ENCODE peak calls at places on chromosomes 3 and 15, in six cellular contexts. K is fibroblast of lung, F is HepG2, L is IMR-90, C is transverse colon, M is T-helper 17 cell. Z is an unnamed sample.

GRCh38 chr15:85030301-85031049 is 48.8 kb downstream of the PDE8A start:
- DNase-seq in M (no peak), C (no peak), L (peak; percentile 38), F (no peak), K (peak; percentile 79), Z (no peak)

GRCh38 chr3:155560594-155560993 is 184.3 kb downstream of the PLCH1 start:
- DNase-seq in M (no peak), C (no peak), F (no peak), L (no peak), K (peak; percentile 63), Z (no peak)

GRCh38 chr3:48504051-48504946 is at the start of gene SHISA5:
- DNase-seq in C (peak; percentile 78), L (peak; percentile 58), K (peak; percentile 79), M (peak; percentile 37), F (no peak), Z (peak; percentile 65)

GRCh38 chr15:43285609-43286037 is 18.9 kb upstream of the TGM5 start:
- DNase-seq in L (peak; percentile 67), C (peak; percentile 39), K (peak; percentile 42), M (no peak), F (peak; percentile 71), Z (peak; percentile 91)

GRCh38 chr15:49421991-49422390 is 1.1 kb upstream of the FGF7 start:
- DNase-seq in C (peak; percentile 24), K (peak; percentile 65), L (peak; percentile 81), F (peak; percentile 53), M (no peak), Z (peak; percentile 64)

GRCh38 chr3:187223799-187224198 is 26.5 kb downstream of the RTP1 start:
- DNase-seq in M (no peak), F (no peak), K (peak; percentile 41), L (peak; percentile 45), C (no peak), Z (no peak)

GRCh38 chr15:92069308-92070244 is 216.1 kb downstream of the SLCO3A1 start:
- DNase-seq in F (no peak), L (peak; percentile 80), C (peak; percentile 32), M (peak; percentile 16), K (peak; percentile 87), Z (no peak)

GRCh38 chr3:101300073-101300472 is 20.3 kb downstream of the IMPG2 start:
- DNase-seq in K (no peak), M (no peak), L (no peak), C (no peak), F (no peak), Z (no peak)

GRCh38 chr3:60696559-60697125 is 554.6 kb downstream of the FHIT start:
- DNase-seq in C (no peak), K (no peak), M (no peak), F (no peak), L (no peak), Z (no peak)

GRCh38 chr15:57506422-57506821 is 85.3 kb upstream of the MYZAP start:
- DNase-seq in F (no peak), C (no peak), M (no peak), K (no peak), L (no peak), Z (no peak)

GRCh38 chr3:97948351-97949109 is 23.7 kb downstream of the RIOX2 start:
- DNase-seq in K (no peak), L (no peak), M (no peak), C (no peak), F (no peak), Z (no peak)

GRCh38 chr15:45116482-45117326 is 2.6 kb downstream of the DUOXA2 start:
- DNase-seq in L (no peak), K (no peak), M (no peak), F (no peak), C (no peak), Z (no peak)

GRCh38 chr3:163491714-163492113 is 1586.6 kb downstream of the SI start:
- DNase-seq in L (no peak), K (no peak), F (no peak), C (no peak), M (no peak), Z (no peak)

GRCh38 chr15:69762373-69763148 is 309.9 kb downstream of the RPLP1 start:
- DNase-seq in C (no peak), M (no peak), L (no peak), F (peak; percentile 8), K (no peak), Z (no peak)

GRCh38 chr15:85642693-85643058 is 152.0 kb downstream of the KLHL25 start:
- DNase-seq in F (no peak), L (peak; percentile 55), C (peak; percentile 36), M (no peak), K (peak; percentile 84), Z (peak; percentile 65)

GRCh38 chr3:73470851-73471250 is 153.9 kb downstream of the PDZRN3 start:
- DNase-seq in M (no peak), F (no peak), K (no peak), L (no peak), C (no peak), Z (no peak)

GRCh38 chr3:143307613-143308183 is 188.1 kb downstream of the CHST2 start:
- DNase-seq in F (no peak), L (peak; percentile 76), K (peak; percentile 79), M (no peak), C (no peak), Z (no peak)

GRCh38 chr15:70426065-70426821 is 328.5 kb upstream of the TLE3 start:
- DNase-seq in L (peak; percentile 40), C (no peak), F (no peak), M (no peak), K (peak; percentile 23), Z (no peak)

GRCh38 chr3:188187055-188187454 is 33.1 kb downstream of the LPP start:
- DNase-seq in L (no peak), F (no peak), C (no peak), M (no peak), K (no peak), Z (no peak)

GRCh38 chr3:50238549-50239026 is 2.6 kb downstream of the GNAI2 start:
- DNase-seq in M (no peak), L (no peak), K (peak; percentile 34), F (peak; percentile 45), C (peak; percentile 93), Z (peak; percentile 74)

GRCh38 chr3:51642462-51642861 is 28.6 kb upstream of the TEX264 start:
- DNase-seq in K (no peak), C (no peak), L (peak; percentile 3), F (no peak), M (no peak), Z (no peak)

GRCh38 chr3:15051531-15051930 is 13.6 kb downstream of the MRPS25 start:
- DNase-seq in K (peak; percentile 6), F (peak; percentile 62), M (no peak), L (peak; percentile 20), C (peak; percentile 37), Z (no peak)

GRCh38 chr3:181103605-181104004 is 114.1 kb upstream of the DNAJC19 start:
- DNase-seq in F (peak; percentile 13), C (no peak), M (no peak), L (no peak), K (no peak), Z (no peak)

GRCh38 chr3:56986347-56986746 is 74.1 kb upstream of the SPATA12 start:
- DNase-seq in C (no peak), K (no peak), L (no peak), M (no peak), F (no peak), Z (no peak)

GRCh38 chr15:90560229-90560771 is 30.6 kb downstream of the CRTC3 start:
- DNase-seq in F (no peak), L (peak; percentile 96), M (no peak), C (peak; percentile 38), K (peak; percentile 96), Z (peak; percentile 32)

GRCh38 chr15:45129651-45130129 is at the start of the genes DUOX1 and DUOXA1:
- DNase-seq in K (no peak), L (no peak), M (no peak), C (peak; percentile 63), F (no peak), Z (no peak)

DNA sequence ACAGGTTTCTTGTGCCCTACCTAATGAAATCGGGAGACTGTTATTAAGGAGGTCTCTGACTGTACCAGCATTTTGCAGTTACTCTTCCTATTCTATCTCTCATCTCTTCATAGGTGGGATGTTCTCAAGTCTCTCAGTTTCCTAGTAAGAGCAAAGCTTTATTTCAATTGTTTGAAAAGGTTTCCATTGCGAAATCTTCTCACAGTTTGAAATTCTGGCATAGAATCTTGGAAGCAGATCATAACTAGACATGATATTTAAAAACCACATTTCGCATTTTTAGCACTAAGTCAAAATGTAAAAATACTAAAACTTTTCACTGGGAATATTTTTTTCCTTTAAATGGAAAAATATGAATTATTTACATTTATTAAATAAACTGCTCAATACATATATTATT is 1311.4 kb downstream of the ROBO2 start:
- DNase-seq in F (no peak), L (no peak), M (no peak), K (no peak), C (no peak), Z (no peak)
- H3K9me3 ChIP-seq in F (no peaks in the 10 kb centered on the region), L (no peaks in the 10 kb centered on the region), M (no peaks in the 10 kb centered on the region), K (no peaks in the 10 kb centered on the region), C (no peaks in the 10 kb centered on the region), Z (no peaks in the 10 kb centered on the region)

DNA sequence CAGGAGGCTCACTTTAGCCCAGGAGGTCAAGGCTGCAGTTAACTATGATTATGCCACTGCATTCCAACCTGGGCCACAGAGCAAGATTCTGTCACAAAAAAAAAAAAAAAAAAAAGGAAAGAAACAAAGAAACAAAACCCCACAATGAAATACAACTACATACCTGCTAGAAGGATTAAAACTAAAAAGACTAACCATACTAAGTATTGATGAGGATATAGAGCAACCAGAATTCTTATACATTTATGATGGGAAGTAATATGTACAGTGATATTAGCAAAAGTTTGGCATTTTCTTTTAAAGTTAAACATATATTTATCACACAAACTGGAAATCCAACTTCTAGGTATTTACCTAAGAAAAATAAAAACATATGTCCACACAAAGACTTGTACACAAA is 40.2 kb upstream of the FOXB1 start:
- DNase-seq in L (no peak), M (no peak), C (no peak), F (peak; percentile 4), K (no peak), Z (no peak)
- H3K9me3 ChIP-seq in L (peaks cover 2% of the 10 kb centered on the region), M (peaks cover 5% of the 10 kb centered on the region), C (peaks cover 18% of the 10 kb centered on the region), F (peaks cover 32% of the 10 kb centered on the region), K (no peaks in the 10 kb centered on the region), Z (peaks cover 16% of the 10 kb centered on the region)

GRCh38 chr15:23670970-23671369 is 16.1 kb downstream of the NDN start:
- DNase-seq in M (no peak), L (no peak), K (no peak), C (no peak), F (peak; percentile 3), Z (no peak)
- H3K9me3 ChIP-seq in M (no peaks in the 10 kb centered on the region), L (no peaks in the 10 kb centered on the region), K (no peaks in the 10 kb centered on the region), C (no peaks in the 10 kb centered on the region), F (no peaks in the 10 kb centered on the region), Z (no peaks in the 10 kb centered on the region)

GRCh38 chr3:137768361-137769320 is 4.5 kb downstream of the SOX14 start:
- DNase-seq in L (no peak), F (no peak), C (no peak), M (no peak), K (no peak), Z (no peak)
- H3K9me3 ChIP-seq in L (peaks cover 2% of the 10 kb centered on the region), F (no peaks in the 10 kb centered on the region), C (no peaks in the 10 kb centered on the region), M (no peaks in the 10 kb centered on the region), K (no peaks in the 10 kb centered on the region), Z (no peaks in the 10 kb centered on the region)

DNA sequence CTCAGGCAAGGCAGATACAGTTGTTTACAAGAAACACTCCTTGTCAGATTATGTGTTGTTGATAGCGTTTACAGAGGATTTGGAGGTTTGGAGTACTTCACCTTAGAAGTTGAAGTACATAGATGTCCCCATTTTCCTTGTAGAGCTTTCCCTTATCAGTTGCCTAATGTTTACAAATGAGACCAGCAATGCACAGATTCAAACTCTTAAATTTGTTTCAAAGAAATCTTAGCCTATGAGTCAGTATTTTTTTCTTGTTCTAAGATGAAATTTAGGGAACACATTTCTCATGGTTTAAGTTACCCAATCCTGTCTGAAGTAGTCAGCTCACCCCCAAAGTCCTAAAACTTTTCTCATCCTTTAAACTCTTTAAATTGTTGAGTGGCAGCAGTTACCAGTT is 6.3 kb upstream of the EIF5A2 start:
- DNase-seq in F (no peak), C (no peak), M (no peak), K (no peak), L (peak; percentile 50), Z (no peak)
- H3K9me3 ChIP-seq in F (peaks cover 25% of the 10 kb centered on the region), C (peaks cover 7% of the 10 kb centered on the region), M (no peaks in the 10 kb centered on the region), K (no peaks in the 10 kb centered on the region), L (peaks cover 8% of the 10 kb centered on the region), Z (peaks cover 50% of the 10 kb centered on the region)